ENCODE peak calls at places on chromosomes 6 and 20, in seven cellular contexts. Z is hippocampal formation; X is hepatic stellate cell; L is kidney tubule cell; H is activated naive CD4-positive, alpha-beta T cell treated with anti-CD3 and anti-CD28 coated beads, Interleukin-2, amount 50 U/mL, for 72 hours; J is NCI-H2029 treated with DMSO at 0.1 percent for 48 hours; P is HFFc6. Y is an unnamed sample.

GRCh38 chr20:1513801-1514200 is 22.6 kb upstream of the SIRPB2 start:
- DNase-seq in Z (no peak), P (no peak), L (no peak), X (no peak), J (no peak), H (no peak), Y (no peak)

GRCh38 chr20:64166712-64167615 is 2.7 kb downstream of the MYT1 start:
- DNase-seq in Z (no peak), L (no peak), H (no peak), X (no peak), J (no peak), P (no peak), Y (no peak)

GRCh38 chr6:166999145-166999844 is at the start of gene CEP43:
- DNase-seq in X (peak; percentile 94), Z (peak; percentile 96), H (peak; percentile 89), J (peak; percentile 86), L (peak; percentile 97), P (peak; percentile 90), Y (peak; percentile 85)

GRCh38 chr20:22531056-22531615 is 53.2 kb downstream of the FOXA2 start:
- DNase-seq in X (no peak), J (no peak), Z (no peak), H (no peak), L (no peak), P (no peak), Y (no peak)

GRCh38 chr6:130377371-130377770 is 11.6 kb downstream of the TMEM200A start:
- DNase-seq in L (no peak), P (no peak), J (no peak), Z (no peak), H (no peak), X (no peak), Y (no peak)

GRCh38 chr6:44932651-44933091 is 395.5 kb upstream of the RUNX2 start:
- DNase-seq in L (no peak), X (no peak), H (peak; percentile 19), J (no peak), P (no peak), Z (no peak), Y (peak; percentile 81)

GRCh38 chr6:6610031-6610591 is 21.6 kb downstream of the LY86 start:
- DNase-seq in P (no peak), J (no peak), L (no peak), H (no peak), Z (no peak), X (no peak), Y (peak; percentile 13)

GRCh38 chr20:32972181-32973076 is 31.8 kb downstream of the SUN5 start:
- DNase-seq in X (no peak), H (peak; percentile 57), P (no peak), Z (no peak), L (no peak), J (no peak), Y (peak; percentile 94)

GRCh38 chr6:64553414-64553813 is 917.8 kb downstream of the PHF3 start:
- DNase-seq in P (no peak), H (no peak), J (no peak), L (no peak), Z (no peak), X (no peak), Y (no peak)

GRCh38 chr6:79307321-79308036 is 73.0 kb upstream of the HMGN3 start:
- DNase-seq in L (peak; percentile 93), Z (no peak), J (no peak), H (no peak), X (no peak), P (no peak), Y (no peak)

GRCh38 chr6:31576897-31577341 is 1.6 kb downstream of the TNF start:
- DNase-seq in X (no peak), P (no peak), H (no peak), J (no peak), Z (no peak), L (peak; percentile 8), Y (peak; percentile 45)

GRCh38 chr6:116370328-116370716 is 425 bp upstream of the DSE start:
- DNase-seq in J (no peak), X (no peak), P (no peak), L (no peak), Z (no peak), H (no peak), Y (no peak)